ENCODE peak calls at places on chromosomes 1 and 21, in five cellular contexts. M is H1, E is hepatocyte, Y is aorta, J is tibial artery. R is an unnamed sample.

GRCh38 chr1:206961668-206962067 is 8.6 kb downstream of the FCAMR start:
- DNase-seq in J (no peak), M (no peak), E (no peak), Y (no peak), R (no peak)

GRCh38 chr1:178538192-178538916 is 25.4 kb downstream of the TEX35 start:
- DNase-seq in Y (no peak), M (no peak), J (no peak), E (peak), R (no peak)

GRCh38 chr1:100811808-100812207 is 82.8 kb downstream of the EXTL2 start:
- DNase-seq in Y (no peak), E (no peak), M (no peak), J (no peak), R (no peak)

GRCh38 chr1:74549947-74550346 is 37.5 kb upstream of the LRRC53 start:
- DNase-seq in Y (no peak), E (no peak), J (no peak), M (no peak), R (no peak)

GRCh38 chr1:199549424-199549823 is 478.1 kb upstream of the NR5A2 start:
- DNase-seq in E (no peak), J (no peak), Y (no peak), M (no peak), R (no peak)

GRCh38 chr1:8155528-8156186 is 129.5 kb upstream of the ERRFI1 start:
- DNase-seq in E (peak), M (no peak), Y (no peak), J (no peak), R (no peak)

GRCh38 chr1:12518956-12519707 is 98.9 kb downstream of the DHRS3 start:
- DNase-seq in J (peak), E (peak), Y (peak), M (no peak), R (peak)

GRCh38 chr1:224447251-224447650 is 12.7 kb upstream of the WDR26 start:
- DNase-seq in Y (peak), E (no peak), M (no peak), J (peak), R (no peak)

GRCh38 chr1:166479052-166479631 is 312.3 kb upstream of the FAM78B start:
- DNase-seq in E (peak), M (peak), Y (no peak), J (peak), R (no peak)

GRCh38 chr1:76955652-76956051 is 88.4 kb downstream of the ST6GALNAC5 start:
- DNase-seq in M (no peak), J (no peak), Y (no peak), E (no peak), R (no peak)

GRCh38 chr21:39645331-39645730 is 32.6 kb downstream of the B3GALT5 start:
- DNase-seq in E (no peak), M (peak), Y (no peak), J (no peak), R (no peak)

GRCh38 chr1:246683521-246683920 is 40.7 kb upstream of the SCCPDH start:
- DNase-seq in E (no peak), J (no peak), Y (no peak), M (no peak), R (no peak)

GRCh38 chr1:116521186-116521585 is 49.6 kb downstream of the CD58 start:
- DNase-seq in J (no peak), Y (no peak), E (peak), M (no peak), R (no peak)

GRCh38 chr1:221109930-221110329 is 230.7 kb downstream of the HLX start:
- DNase-seq in J (no peak), M (no peak), Y (no peak), E (no peak), R (no peak)

GRCh38 chr1:231170875-231171274 is 9.0 kb downstream of the TRIM67 start:
- DNase-seq in Y (no peak), E (no peak), M (no peak), J (no peak), R (no peak)

GRCh38 chr1:214864896-214865688 is 217.4 kb upstream of the KCNK2 start:
- DNase-seq in E (no peak), M (no peak), Y (no peak), J (no peak), R (no peak)

DNA sequence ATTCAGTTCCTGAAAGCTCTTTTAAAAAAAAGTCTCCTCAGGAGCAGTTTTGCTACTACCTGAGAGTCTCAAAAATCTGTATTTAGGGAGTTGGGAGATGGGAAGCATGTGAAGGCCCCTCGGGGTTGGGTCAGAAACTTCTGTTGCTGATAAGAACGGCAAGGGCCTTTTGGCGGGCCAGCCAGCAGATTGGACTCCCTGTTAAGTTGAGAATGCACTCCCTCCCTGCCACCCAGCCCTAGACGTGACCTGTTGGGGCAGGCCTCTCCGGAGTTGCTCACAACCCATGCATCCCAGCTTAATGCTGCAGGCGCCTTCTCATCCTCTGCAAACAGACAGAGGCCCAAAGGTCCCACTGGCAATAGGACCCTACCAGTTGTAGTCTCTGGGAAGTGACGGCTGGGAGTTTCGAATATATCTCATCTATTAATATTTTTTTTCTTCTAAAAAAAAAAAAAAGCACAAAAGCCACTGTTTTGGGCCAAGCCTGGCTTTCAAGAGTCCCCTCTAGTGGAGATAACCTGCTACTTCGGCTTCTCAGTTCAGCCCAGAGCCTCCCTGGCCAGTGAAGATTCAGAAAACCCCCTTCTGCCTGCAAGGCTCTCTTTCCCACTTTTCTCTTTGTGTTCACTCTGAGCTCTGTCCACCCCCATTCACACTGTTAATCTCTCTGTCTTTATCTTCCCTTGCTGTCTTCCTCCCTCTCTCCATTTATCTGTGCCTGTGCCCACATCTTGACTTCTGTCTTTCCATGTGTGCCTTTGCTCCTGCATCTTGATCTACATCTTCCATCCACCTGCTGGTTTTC is 5.3 kb downstream of the PLXNA2 start:
- DNase-seq in Y (no peak), M (no peak), J (no peak), E (peak), R (no peak)
- H3K4me3 ChIP-seq in Y (no peak), M (no peak), J (no peak), E (no peak), R (peak)

GRCh38 chr1:61254629-61255323 is 172.4 kb downstream of the NFIA start:
- DNase-seq in Y (peak), J (no peak), E (peak), M (no peak), R (no peak)
- H3K27ac ChIP-seq in Y (no peak), J (peak), E (peak), M (no peak), R (peak)

DNA sequence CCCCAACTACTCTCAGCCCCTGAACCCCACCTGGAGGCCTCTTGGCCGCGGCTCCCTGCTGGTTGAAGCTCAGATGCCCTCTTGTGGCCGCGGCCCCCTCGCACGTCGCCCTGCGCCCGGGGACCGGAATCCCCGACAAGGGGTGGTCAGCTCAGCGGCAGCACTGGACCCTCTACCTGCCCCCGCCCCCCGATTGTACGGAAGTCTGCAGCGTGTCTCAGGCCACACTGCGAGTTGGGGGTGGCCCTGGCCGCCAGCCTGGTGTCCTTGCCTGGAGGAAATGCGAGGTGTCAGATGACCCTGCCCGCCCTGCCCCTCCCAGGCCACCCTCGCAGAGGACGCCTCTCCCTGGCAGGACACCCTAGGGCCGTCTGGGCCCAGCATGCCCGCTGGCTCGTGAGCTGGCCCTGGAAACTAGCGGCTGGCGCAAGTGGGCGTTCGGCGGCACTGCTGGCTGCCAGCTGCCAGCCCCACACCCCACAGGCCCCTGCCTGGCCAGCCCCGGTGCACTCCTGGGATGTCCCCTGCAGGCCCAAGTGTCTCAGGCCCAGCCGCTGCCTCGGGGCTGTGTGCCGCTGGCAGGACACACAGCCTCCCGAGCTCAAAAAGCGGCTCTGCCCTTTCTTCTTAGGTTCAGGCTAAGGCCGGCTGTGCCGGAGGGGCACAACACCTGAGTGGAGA is 60.8 kb downstream of the EDN2 start:
- DNase-seq in Y (peak), J (no peak), E (no peak), M (peak), R (peak)
- H3K4me3 ChIP-seq in Y (no peak), J (peak), E (no peak), M (no peak), R (peak)

GRCh38 chr1:212035835-212036605 is 472 bp downstream of the DTL start:
- DNase-seq in Y (no peak), M (no peak), J (no peak), E (no peak), R (no peak)

GRCh38 chr1:212034516-212035122 is 738 bp downstream of the INTS7 start:
- DNase-seq in Y (no peak), E (no peak), J (no peak), M (no peak), R (no peak)

GRCh38 chr1:212035123-212035834 is at the start of the genes DTL and INTS7:
- DNase-seq in Y (peak), J (peak), M (peak), E (peak), R (peak)

DNA sequence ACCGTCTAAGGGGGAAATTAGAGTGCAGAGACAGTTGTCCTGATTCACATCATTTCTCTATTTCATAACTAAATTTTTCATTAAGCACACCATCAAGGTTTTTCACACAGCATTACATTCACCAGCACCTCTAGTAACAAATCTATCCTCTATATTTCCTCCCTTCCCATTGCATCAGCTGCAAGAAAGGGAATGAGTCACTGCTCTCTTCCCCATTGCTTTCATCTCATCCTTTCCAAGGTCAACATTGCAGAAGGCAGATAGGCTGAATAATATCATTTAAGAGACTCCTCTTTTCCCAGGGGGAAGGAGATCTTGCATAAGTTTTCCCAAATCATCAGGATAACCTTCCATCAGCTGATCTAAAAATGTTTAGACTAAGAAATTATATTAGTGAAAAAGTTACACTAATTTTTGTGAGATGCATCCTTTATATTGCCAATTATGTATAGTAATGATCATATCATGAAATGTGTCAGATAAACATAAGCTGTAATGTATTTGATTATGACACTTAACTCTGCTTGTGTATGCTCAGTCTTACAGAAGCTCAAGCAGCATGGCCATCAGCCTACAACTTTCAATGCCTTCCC is 4.3 kb downstream of the INTS7 start:
- DNase-seq in M (no peak), E (peak), Y (no peak), J (no peak), R (no peak)
- H3K27ac ChIP-seq in M (no peak), E (peak), Y (no peak), J (no peak), R (no peak)

GRCh38 chr1:201169971-201170532 is 15.8 kb upstream of the TMEM9 start:
- DNase-seq in M (no peak), E (no peak), J (no peak), Y (no peak), R (no peak)
- H3K4me3 ChIP-seq in M (peak), E (no peak), J (peak), Y (no peak), R (no peak)

GRCh38 chr21:45366476-45366875 is 38.5 kb upstream of the COL18A1 start:
- DNase-seq in M (no peak), J (no peak), E (no peak), Y (peak), R (peak)
- H3K27ac ChIP-seq in M (no peak), J (peak), E (peak), Y (peak), R (no peak)

DNA sequence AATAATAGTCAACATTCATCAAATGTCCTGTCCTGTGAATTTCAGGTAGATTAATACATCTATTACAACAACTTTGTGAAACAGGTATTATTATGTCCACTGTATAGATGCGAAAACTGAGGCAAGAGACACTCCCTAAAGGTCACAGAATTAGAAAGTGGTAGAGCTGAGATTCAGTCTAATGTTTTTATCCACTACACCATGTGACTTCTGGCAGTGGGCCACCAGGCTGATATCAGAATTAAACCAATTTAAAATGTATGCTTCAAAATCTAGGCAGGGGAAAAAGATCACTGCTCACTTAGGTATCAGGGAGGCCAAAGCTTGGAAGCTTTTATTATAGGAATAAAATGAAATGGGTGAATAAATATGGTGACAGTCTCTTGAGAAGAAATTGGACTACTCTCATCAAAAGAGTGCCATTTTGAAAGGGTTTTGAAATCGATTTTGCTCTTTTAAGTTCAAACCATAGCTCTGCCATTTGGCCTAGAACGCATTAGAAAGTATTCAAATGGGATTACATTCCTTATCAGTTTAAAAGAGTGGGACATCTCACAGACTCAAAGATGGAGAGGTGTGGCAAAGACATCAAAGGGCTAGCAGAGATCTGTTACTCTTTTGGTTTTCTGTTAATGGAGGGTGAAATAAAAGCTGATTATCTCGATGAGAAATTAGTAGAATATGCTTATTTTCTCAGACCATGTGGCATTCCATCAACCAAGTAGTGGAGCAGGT is 1.9 kb downstream of the DDAH1 start:
- DNase-seq in E (no peak), M (no peak), J (no peak), Y (no peak), R (no peak)
- H3K4me3 ChIP-seq in E (no peak), M (no peak), J (peak), Y (peak), R (no peak)

GRCh38 chr1:61323681-61324328 is 241.4 kb downstream of the NFIA start:
- DNase-seq in E (no peak), J (no peak), M (no peak), Y (no peak), R (no peak)
- H3K27ac ChIP-seq in E (no peak), J (peak), M (no peak), Y (peak), R (no peak)

DNA sequence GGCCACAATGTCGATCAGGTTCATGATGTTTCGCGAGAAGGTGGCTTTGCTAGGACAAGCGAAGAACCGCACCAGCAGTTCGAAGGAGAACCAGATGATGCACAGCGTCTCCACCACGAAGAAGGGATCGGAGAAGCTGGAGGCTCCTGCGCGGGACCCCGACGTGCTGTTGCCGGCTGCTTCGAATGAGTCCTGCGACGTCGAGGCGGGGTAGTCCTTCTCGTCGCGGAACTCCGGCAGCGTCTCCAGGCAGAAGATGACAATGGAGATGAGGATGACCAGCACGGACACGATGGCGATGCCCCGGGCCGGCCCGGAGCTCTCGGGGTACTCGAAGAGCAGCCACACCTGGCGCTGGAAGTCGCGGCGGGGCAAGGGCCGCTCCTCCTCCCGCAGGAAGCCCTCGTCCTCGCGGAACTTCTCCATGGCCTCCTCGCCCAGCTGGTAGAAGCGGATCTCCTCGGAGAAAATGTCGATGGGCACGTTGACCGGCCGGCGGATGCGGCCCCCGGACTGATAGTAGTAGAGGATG is 869 bp downstream of the KCNA3 start:
- DNase-seq in M (no peak), E (no peak), Y (no peak), J (no peak), R (no peak)
- H3K4me3 ChIP-seq in M (peak), E (no peak), Y (no peak), J (peak), R (peak)